ENCODE peak calls at places on chromosomes 11 and 22, in nine cellular contexts. X, F, S, O, R, E, J, K and Y are unnamed samples.

GRCh38 chr11:13962562-13963168 is at the start of gene SPON1:
- DNase-seq in X (no peak), F (peak; percentile 25), S (peak; percentile 81), O (no peak), R (peak; percentile 43), E (peak; percentile 30), J (no peak), K (peak; percentile 13), Y (peak; percentile 75)

GRCh38 chr11:120335928-120336640 is at the start of gene ARHGEF12:
- DNase-seq in X (peak; percentile 88), F (peak; percentile 99), S (peak; percentile 97), O (peak; percentile 97), R (peak; percentile 99), E (peak; percentile 96), J (peak; percentile 95), K (peak; percentile 97), Y (peak; percentile 95)

GRCh38 chr11:61534901-61535839 is 26.6 kb downstream of the LRRC10B start:
- DNase-seq in X (no peak), F (no peak), S (no peak), O (no peak), R (no peak), E (no peak), J (no peak), K (no peak), Y (no peak)

GRCh38 chr11:43789700-43790443 is 90.8 kb upstream of the ALKBH3 start:
- DNase-seq in X (peak; percentile 3), F (peak; percentile 54), S (no peak), O (no peak), R (peak; percentile 79), E (no peak), J (no peak), K (peak; percentile 77), Y (no peak)

GRCh38 chr11:65573391-65574146 is 1.2 kb downstream of the FAM89B start:
- DNase-seq in X (no peak), F (no peak), S (no peak), O (no peak), R (no peak), E (no peak), J (no peak), K (no peak), Y (no peak)

GRCh38 chr11:63769044-63769718 is 606 bp upstream of the ZFTA start:
- DNase-seq in X (peak; percentile 63), F (peak; percentile 36), S (peak; percentile 51), O (peak; percentile 53), R (peak; percentile 41), E (no peak), J (no peak), K (no peak), Y (peak; percentile 41)

GRCh38 chr11:116887909-116888556 is 50.6 kb upstream of the APOA1 start:
- DNase-seq in X (no peak), F (peak; percentile 59), S (peak; percentile 15), O (no peak), R (peak; percentile 76), E (no peak), J (no peak), K (peak; percentile 65), Y (no peak)

GRCh38 chr11:119339581-119340334 is 925 bp downstream of the C1QTNF5 start:
- DNase-seq in X (peak; percentile 59), F (peak; percentile 51), S (peak; percentile 87), O (no peak), R (peak; percentile 42), E (peak; percentile 73), J (no peak), K (peak; percentile 57), Y (peak; percentile 82)

GRCh38 chr11:2483426-2483825 is 38.6 kb downstream of the KCNQ1 start:
- DNase-seq in X (no peak), F (no peak), S (no peak), O (no peak), R (no peak), E (peak; percentile 68), J (no peak), K (no peak), Y (no peak)

GRCh38 chr11:128705124-128705920 is 11.4 kb downstream of the FLI1 start:
- DNase-seq in X (no peak), F (no peak), S (no peak), O (no peak), R (no peak), E (no peak), J (no peak), K (no peak), Y (no peak)

GRCh38 chr11:92642146-92642919 is 327.1 kb upstream of the MTNR1B start:
- DNase-seq in X (no peak), F (no peak), S (no peak), O (no peak), R (peak; percentile 9), E (no peak), J (no peak), K (no peak), Y (no peak)

GRCh38 chr22:12601870-12602779 is 2925.9 kb upstream of the OR11H1 start:
- DNase-seq in X (no peak), F (no peak), S (no peak), O (no peak), R (no peak), E (peak; percentile 29), J (no peak), K (no peak), Y (no peak)

GRCh38 chr11:104161751-104162450 is 2.0 kb downstream of the PDGFD start:
- DNase-seq in X (no peak), F (no peak), S (no peak), O (no peak), R (no peak), E (no peak), J (no peak), K (peak; percentile 35), Y (no peak)

GRCh38 chr11:104165014-104165413 is 1.1 kb upstream of the PDGFD start:
- DNase-seq in X (no peak), F (no peak), S (no peak), O (no peak), R (no peak), E (no peak), J (no peak), K (no peak), Y (no peak)

GRCh38 chr11:104159356-104159755 is 4.6 kb downstream of the PDGFD start:
- DNase-seq in X (no peak), F (peak; percentile 8), S (no peak), O (no peak), R (peak; percentile 60), E (no peak), J (no peak), K (no peak), Y (no peak)

GRCh38 chr11:104163100-104164027 is 583 bp downstream of the PDGFD start:
- DNase-seq in X (peak; percentile 26), F (peak; percentile 23), S (peak; percentile 59), O (peak; percentile 9), R (peak; percentile 44), E (peak; percentile 30), J (peak; percentile 50), K (peak; percentile 55), Y (peak; percentile 11)

DNA sequence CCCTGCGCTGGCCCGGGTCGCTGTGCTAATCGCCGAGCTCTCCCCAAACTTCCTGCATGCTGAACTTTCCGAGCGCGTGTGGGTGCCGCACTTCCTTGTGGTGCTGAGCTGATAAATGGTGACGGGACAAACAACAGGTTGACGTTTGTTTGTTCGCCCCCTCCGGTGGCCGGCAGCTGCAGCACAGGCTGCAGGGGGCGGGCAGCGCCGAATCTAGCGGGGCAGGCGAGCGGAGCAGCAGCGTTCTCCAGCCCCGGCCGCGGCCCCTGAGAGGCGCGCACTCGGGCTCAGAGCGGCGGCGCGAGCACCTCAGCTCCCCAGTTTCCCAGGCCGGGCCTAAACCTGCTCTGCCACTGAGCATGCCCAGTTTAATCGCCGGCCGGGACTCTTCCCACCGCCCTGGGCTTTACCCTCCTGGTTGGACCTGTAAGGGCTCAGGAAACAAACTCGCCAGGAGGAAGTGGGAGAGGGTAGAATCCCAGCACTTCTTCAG is at the start of gene PDGFD:
- DNase-seq in X (peak; percentile 70), F (peak; percentile 59), S (peak; percentile 91), O (peak; percentile 71), R (peak; percentile 79), E (peak; percentile 71), J (peak; percentile 50), K (peak; percentile 78), Y (peak; percentile 78)
- H3K4me3 ChIP-seq in X (peak within 1 kb of the TSS; percentile 69), F (peak within 1 kb of the TSS; percentile 53), S (peak within 1 kb of the TSS; percentile 82), O (peak within 1 kb of the TSS; percentile 24), R (peak within 1 kb of the TSS; percentile 32), E (peak within 1 kb of the TSS; percentile 70), J (peak within 1 kb of the TSS; percentile 57), K (peak within 1 kb of the TSS; percentile 78), Y (peak within 1 kb of the TSS; percentile 87)

DNA sequence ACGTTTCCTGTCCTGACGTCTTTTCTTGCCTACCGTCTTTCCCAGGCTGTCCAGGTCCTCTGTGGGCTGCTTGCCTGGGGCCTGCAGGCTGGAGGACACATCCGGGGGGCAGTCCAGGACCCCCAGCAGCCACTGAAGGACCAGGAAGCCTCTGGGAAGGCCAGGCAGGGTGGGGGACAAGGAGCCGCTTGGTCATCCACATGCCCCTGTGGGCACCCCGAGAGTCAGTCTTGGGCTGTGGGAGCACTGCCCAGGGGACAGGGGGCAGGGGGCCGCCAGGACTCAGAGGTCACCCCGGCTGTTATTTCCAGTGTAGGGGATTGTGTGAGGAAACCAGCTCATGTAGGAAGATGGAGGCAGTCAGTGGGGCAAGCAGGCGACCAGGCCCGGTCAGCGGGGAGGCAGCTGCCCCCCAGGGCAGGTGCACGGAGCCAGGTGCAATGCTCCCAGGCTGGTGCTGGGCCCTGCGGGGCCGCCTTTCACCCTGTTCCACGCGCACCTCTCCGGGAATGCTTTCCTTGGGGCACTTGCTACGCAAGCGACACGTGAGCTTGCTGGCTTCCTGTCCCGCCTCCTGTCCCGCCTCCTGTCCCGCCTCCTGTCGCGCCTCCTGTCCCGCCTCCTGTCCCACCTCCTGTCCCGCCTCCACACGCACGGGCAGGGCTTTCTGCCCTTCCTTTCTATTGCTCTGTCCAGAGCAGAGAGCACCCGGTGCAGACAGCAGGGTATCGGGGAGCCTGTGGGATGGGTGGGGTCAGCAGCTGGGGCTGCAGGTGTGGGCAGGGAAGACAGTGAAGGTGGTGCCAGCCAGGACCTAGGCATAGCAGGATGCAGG is 39.5 kb downstream of the MUC5B start:
- DNase-seq in X (peak; percentile 91), F (peak; percentile 90), S (peak; percentile 93), O (peak; percentile 83), R (peak; percentile 91), E (peak; percentile 93), J (peak; percentile 95), K (peak; percentile 73), Y (peak; percentile 70)
- H3K4me3 ChIP-seq in X (peak overlapping the region; percentile 48), F (peak overlapping the region; percentile 39), S (peak overlapping the region; percentile 28), O (peak overlapping the region; percentile 23), R (no peak overlapping the region), E (peak overlapping the region; percentile 42), J (peak overlapping the region; percentile 57), K (peak overlapping the region; percentile 57), Y (peak overlapping the region; percentile 49)

DNA sequence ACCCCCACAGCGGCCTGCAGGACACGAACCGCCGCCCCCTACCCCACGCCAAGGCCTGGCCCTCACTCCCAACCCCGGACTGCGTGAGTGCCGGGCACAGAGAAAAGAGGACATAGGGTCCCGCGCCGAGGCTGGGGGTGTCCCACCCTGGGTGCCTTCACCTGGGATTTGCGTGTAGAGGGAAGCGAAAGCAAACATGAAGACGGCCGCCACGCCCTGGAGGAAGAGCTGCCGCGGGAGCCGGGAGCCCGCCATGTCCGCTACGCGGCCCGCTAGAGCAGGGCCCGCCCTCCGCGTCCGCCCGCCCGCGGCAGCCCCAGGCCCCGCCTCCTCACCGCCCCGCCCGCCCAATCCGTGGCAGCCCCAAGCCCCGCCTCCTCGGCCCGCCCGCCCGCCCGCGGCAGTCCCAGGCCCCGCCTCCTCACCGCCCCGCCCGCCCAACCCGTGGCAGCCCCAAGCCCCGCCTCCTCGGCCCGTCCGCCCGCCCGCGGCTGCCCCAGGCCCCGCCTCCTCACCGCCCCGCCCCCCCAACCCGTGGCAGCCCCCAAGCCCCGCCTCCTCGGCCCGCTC is at the start of gene LMF2:
- DNase-seq in X (peak; percentile 91), F (no peak), S (peak; percentile 98), O (peak; percentile 94), R (no peak), E (peak; percentile 94), J (peak; percentile 89), K (no peak), Y (no peak)
- H3K4me3 ChIP-seq in X (peak within 1 kb of the TSS; percentile 97), F (peak within 1 kb of the TSS; percentile 98), S (peak within 1 kb of the TSS; percentile 82), O (peak within 1 kb of the TSS; percentile 99), R (peak within 1 kb of the TSS; percentile 94), E (peak within 1 kb of the TSS; percentile 99), J (peak within 1 kb of the TSS; percentile 95), K (peak within 1 kb of the TSS; percentile 99), Y (peak within 1 kb of the TSS; percentile 98)

GRCh38 chr11:115607621-115608191 is 103.5 kb upstream of the CADM1 start:
- DNase-seq in X (no peak), F (no peak), S (peak; percentile 81), O (no peak), R (peak; percentile 82), E (no peak), J (no peak), K (no peak), Y (no peak)
- H3K4me3 ChIP-seq in X (no peak overlapping the region), F (no peak overlapping the region), S (no peak overlapping the region), O (no peak overlapping the region), R (no peak overlapping the region), E (no peak overlapping the region), J (no peak overlapping the region), K (no peak overlapping the region), Y (no peak overlapping the region)